ENCODE peak calls at places on chromosomes 3 and 15, in five cellular contexts. One of them, this sample, is unnamed.

GRCh38 chr3:186365202-186365974 is 3.4 kb upstream of the DGKG start:
- DNase-seq in A549: no peak
- DNase-seq in heart left ventricle: peak
- DNase-seq in tibial nerve: no peak
- DNase-seq in ascending aorta: peak
- DNase-seq in this sample: peak

GRCh38 chr3:33722626-33723370 is 4.7 kb upstream of the CLASP2 start:
- DNase-seq in heart left ventricle: no peak
- DNase-seq in tibial nerve: no peak
- DNase-seq in A549: no peak
- DNase-seq in ascending aorta: no peak
- DNase-seq in this sample: peak

GRCh38 chr15:27681038-27681437 is 418.1 kb downstream of the OCA2 start:
- DNase-seq in tibial nerve: no peak
- DNase-seq in ascending aorta: no peak
- DNase-seq in heart left ventricle: no peak
- DNase-seq in A549: no peak
- DNase-seq in this sample: no peak

GRCh38 chr3:115999598-115999997 is 376.3 kb downstream of the GAP43 start:
- DNase-seq in A549: no peak
- DNase-seq in heart left ventricle: peak
- DNase-seq in tibial nerve: no peak
- DNase-seq in ascending aorta: no peak
- DNase-seq in this sample: no peak

GRCh38 chr15:99453646-99454045 is 112.1 kb upstream of the MEF2A start:
- DNase-seq in tibial nerve: no peak
- DNase-seq in ascending aorta: no peak
- DNase-seq in A549: no peak
- DNase-seq in heart left ventricle: no peak
- DNase-seq in this sample: no peak

GRCh38 chr15:55823699-55824098 is 80.7 kb upstream of the PRTG start:
- DNase-seq in A549: no peak
- DNase-seq in tibial nerve: no peak
- DNase-seq in ascending aorta: no peak
- DNase-seq in heart left ventricle: no peak
- DNase-seq in this sample: no peak

GRCh38 chr3:127671523-127672428 is 976 bp upstream of the ABTB1 start:
- DNase-seq in A549: no peak
- DNase-seq in tibial nerve: peak
- DNase-seq in ascending aorta: peak
- DNase-seq in heart left ventricle: no peak
- DNase-seq in this sample: no peak

GRCh38 chr3:71309886-71310285 is 273.6 kb downstream of the FOXP1 start:
- DNase-seq in A549: no peak
- DNase-seq in tibial nerve: no peak
- DNase-seq in ascending aorta: no peak
- DNase-seq in heart left ventricle: no peak
- DNase-seq in this sample: no peak

GRCh38 chr3:112811150-112811884 is 35.3 kb downstream of the CD200R1L start:
- DNase-seq in heart left ventricle: peak
- DNase-seq in ascending aorta: peak
- DNase-seq in A549: no peak
- DNase-seq in tibial nerve: peak
- DNase-seq in this sample: peak

GRCh38 chr3:3200632-3201212 is 21.2 kb upstream of the CRBN start:
- DNase-seq in tibial nerve: peak
- DNase-seq in A549: peak
- DNase-seq in heart left ventricle: peak
- DNase-seq in ascending aorta: peak
- DNase-seq in this sample: peak

GRCh38 chr3:47398218-47398617 is 17.4 kb downstream of the PTPN23 start:
- DNase-seq in tibial nerve: no peak
- DNase-seq in A549: no peak
- DNase-seq in ascending aorta: no peak
- DNase-seq in heart left ventricle: no peak
- DNase-seq in this sample: no peak

GRCh38 chr3:196736670-196737374 is 2.8 kb upstream of the PAK2 start:
- DNase-seq in tibial nerve: no peak
- DNase-seq in ascending aorta: no peak
- DNase-seq in heart left ventricle: no peak
- DNase-seq in A549: no peak
- DNase-seq in this sample: no peak
- TF ChIP-seq CTCF in tibial nerve: no peak
- TF ChIP-seq CTCF in ascending aorta: no peak
- TF ChIP-seq CTCF in heart left ventricle: no peak
- TF ChIP-seq CTCF in A549: no peak
- TF ChIP-seq CTCF in this sample: no peak

GRCh38 chr3:42070089-42070885 is 20.9 kb upstream of the TRAK1 start:
- DNase-seq in ascending aorta: no peak
- DNase-seq in A549: no peak
- DNase-seq in tibial nerve: no peak
- DNase-seq in heart left ventricle: no peak
- DNase-seq in this sample: no peak

GRCh38 chr3:42072583-42072924 is 18.6 kb upstream of the TRAK1 start:
- DNase-seq in heart left ventricle: no peak
- DNase-seq in tibial nerve: no peak
- DNase-seq in A549: no peak
- DNase-seq in ascending aorta: no peak
- DNase-seq in this sample: no peak

GRCh38 chr3:42071720-42072582 is 19.2 kb upstream of the TRAK1 start:
- DNase-seq in tibial nerve: no peak
- DNase-seq in heart left ventricle: peak
- DNase-seq in A549: peak
- DNase-seq in ascending aorta: peak
- DNase-seq in this sample: peak

GRCh38 chr3:42068303-42069088 is 22.7 kb upstream of the TRAK1 start:
- DNase-seq in tibial nerve: no peak
- DNase-seq in heart left ventricle: no peak
- DNase-seq in ascending aorta: no peak
- DNase-seq in A549: no peak
- DNase-seq in this sample: no peak

GRCh38 chr3:42072930-42073329 is 18.2 kb upstream of the TRAK1 start:
- DNase-seq in A549: no peak
- DNase-seq in heart left ventricle: no peak
- DNase-seq in tibial nerve: no peak
- DNase-seq in ascending aorta: no peak
- DNase-seq in this sample: no peak
- H3K4me3 ChIP-seq in A549: no peak
- H3K4me3 ChIP-seq in heart left ventricle: peak
- H3K4me3 ChIP-seq in tibial nerve: no peak
- H3K4me3 ChIP-seq in ascending aorta: peak
- H3K4me3 ChIP-seq in this sample: no peak

GRCh38 chr3:152071924-152072323 is 196.8 kb upstream of the MBNL1 start:
- DNase-seq in tibial nerve: no peak
- DNase-seq in ascending aorta: no peak
- DNase-seq in heart left ventricle: no peak
- DNase-seq in A549: no peak
- DNase-seq in this sample: peak
- TF ChIP-seq CTCF in tibial nerve: no peak
- TF ChIP-seq CTCF in ascending aorta: peak
- TF ChIP-seq CTCF in heart left ventricle: peak
- TF ChIP-seq CTCF in A549: peak
- TF ChIP-seq CTCF in this sample: peak

DNA sequence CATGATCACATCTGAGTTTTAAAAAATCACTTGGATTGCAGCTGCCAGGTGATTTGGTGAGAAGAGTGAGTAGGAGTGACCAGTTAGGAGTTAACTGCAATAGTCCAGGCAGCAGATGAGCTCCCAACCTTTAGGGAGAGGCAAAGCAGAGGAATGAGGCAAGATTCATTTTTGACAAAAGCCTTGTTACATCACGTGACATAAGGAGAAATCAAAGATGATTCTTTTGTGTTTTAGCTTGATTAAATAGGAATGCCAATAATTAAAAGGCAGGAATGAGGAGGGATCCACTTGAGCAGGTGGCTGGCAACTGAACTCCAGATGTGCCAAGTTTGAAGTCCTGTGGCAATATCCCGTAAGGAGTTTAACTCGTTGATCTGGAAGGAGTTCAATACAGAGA is 2.5 kb downstream of the GATM start:
- DNase-seq in tibial nerve: no peak
- DNase-seq in heart left ventricle: no peak
- DNase-seq in ascending aorta: no peak
- DNase-seq in A549: no peak
- DNase-seq in this sample: no peak
- H3K4me3 ChIP-seq in tibial nerve: peak
- H3K4me3 ChIP-seq in heart left ventricle: peak
- H3K4me3 ChIP-seq in ascending aorta: no peak
- H3K4me3 ChIP-seq in A549: no peak
- H3K4me3 ChIP-seq in this sample: no peak

GRCh38 chr3:126146034-126146433 is 34.4 kb downstream of the ALDH1L1 start:
- DNase-seq in tibial nerve: no peak
- DNase-seq in heart left ventricle: no peak
- DNase-seq in A549: no peak
- DNase-seq in ascending aorta: no peak
- DNase-seq in this sample: no peak
- TF ChIP-seq CTCF in tibial nerve: no peak
- TF ChIP-seq CTCF in heart left ventricle: no peak
- TF ChIP-seq CTCF in A549: no peak
- TF ChIP-seq CTCF in ascending aorta: no peak
- TF ChIP-seq CTCF in this sample: no peak

GRCh38 chr3:45167011-45167911 is 21.1 kb upstream of the CDCP1 start:
- DNase-seq in ascending aorta: peak
- DNase-seq in heart left ventricle: peak
- DNase-seq in tibial nerve: peak
- DNase-seq in A549: peak
- DNase-seq in this sample: peak
- H3K4me3 ChIP-seq in ascending aorta: no peak
- H3K4me3 ChIP-seq in heart left ventricle: no peak
- H3K4me3 ChIP-seq in tibial nerve: no peak
- H3K4me3 ChIP-seq in A549: no peak
- H3K4me3 ChIP-seq in this sample: no peak

GRCh38 chr3:7075901-7076300 is 215.0 kb downstream of the GRM7 start:
- DNase-seq in ascending aorta: no peak
- DNase-seq in A549: no peak
- DNase-seq in tibial nerve: no peak
- DNase-seq in heart left ventricle: no peak
- DNase-seq in this sample: no peak
- TF ChIP-seq CTCF in ascending aorta: no peak
- TF ChIP-seq CTCF in A549: no peak
- TF ChIP-seq CTCF in tibial nerve: no peak
- TF ChIP-seq CTCF in heart left ventricle: no peak
- TF ChIP-seq CTCF in this sample: peak

DNA sequence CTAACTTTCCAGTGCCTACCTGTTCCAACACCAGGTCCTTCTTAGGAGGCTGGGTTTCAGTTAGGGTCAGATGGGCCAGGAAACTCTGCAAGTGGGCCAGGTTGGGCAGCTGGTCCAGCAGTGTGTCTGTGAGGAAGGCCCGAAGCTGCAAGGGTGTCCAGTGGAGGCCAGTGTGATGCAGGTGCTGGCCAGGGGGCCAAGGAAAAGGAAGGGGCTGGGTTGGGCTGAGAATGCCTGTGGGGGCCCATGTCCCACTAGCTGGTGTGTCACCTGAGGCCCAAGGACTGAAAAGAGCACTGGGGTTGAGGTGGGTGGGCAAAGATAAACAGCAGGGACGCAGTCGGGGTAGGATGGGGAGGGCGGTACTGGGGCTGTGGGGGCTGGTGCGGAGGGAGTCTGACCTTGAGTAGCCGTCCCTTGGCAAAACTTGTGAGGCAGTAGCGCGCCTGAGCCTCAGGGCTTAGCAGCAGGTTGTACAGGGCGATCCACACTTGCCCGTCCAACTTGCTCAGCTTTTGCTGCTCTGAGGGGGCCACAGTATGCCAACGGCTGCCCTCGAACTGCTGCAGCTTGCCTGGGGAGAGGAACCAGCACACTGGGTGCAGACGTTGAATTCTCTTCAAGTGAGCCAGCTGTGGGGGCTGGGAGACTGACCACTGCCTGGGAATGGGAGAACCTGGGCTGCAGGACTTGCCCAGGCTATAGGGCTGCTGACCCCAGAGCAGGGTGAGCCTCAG is 1.5 kb upstream of the RASSF1 start:
- DNase-seq in ascending aorta: no peak
- DNase-seq in A549: no peak
- DNase-seq in tibial nerve: no peak
- DNase-seq in heart left ventricle: no peak
- DNase-seq in this sample: no peak
- H3K4me3 ChIP-seq in ascending aorta: no peak
- H3K4me3 ChIP-seq in A549: no peak
- H3K4me3 ChIP-seq in tibial nerve: no peak
- H3K4me3 ChIP-seq in heart left ventricle: no peak
- H3K4me3 ChIP-seq in this sample: no peak

DNA sequence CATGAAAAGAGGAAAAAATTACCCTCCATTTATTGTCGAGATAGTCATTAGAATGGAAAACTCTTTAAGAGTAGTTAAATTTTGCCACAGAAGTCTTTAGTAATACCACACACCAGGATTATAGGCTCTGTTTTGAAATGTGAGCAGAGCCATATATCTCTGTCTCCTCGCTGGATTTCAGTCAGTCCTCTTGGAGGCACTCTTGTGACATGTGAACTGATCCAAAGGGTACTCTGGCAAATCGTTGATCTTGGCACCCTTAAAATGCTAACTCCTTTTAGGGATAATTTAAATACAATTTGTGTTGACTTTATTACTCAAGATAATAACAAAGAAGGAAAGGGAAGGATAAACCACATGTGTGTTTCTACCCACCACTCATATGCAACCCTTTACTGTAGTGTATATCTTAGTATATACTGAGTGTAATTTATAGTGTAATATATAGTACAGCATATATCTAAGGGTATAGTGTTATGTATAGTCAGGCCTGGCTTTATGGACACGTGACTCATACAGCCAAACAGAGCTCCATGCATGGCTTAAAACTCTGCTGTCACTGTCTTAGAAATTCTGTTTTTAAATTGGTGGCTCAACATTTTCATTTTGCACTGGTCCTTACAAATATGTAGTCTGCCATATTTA is 12.3 kb upstream of the KPNA4 start:
- DNase-seq in heart left ventricle: no peak
- DNase-seq in A549: no peak
- DNase-seq in ascending aorta: no peak
- DNase-seq in tibial nerve: no peak
- DNase-seq in this sample: no peak
- TF ChIP-seq CTCF in heart left ventricle: peak
- TF ChIP-seq CTCF in A549: peak
- TF ChIP-seq CTCF in ascending aorta: no peak
- TF ChIP-seq CTCF in tibial nerve: no peak
- TF ChIP-seq CTCF in this sample: peak